ENCODE peak calls at places on chromosomes 7 and 10, in five cellular contexts. I is HepG2, S is GM12878, B is K562, X is H1. Z is an unnamed sample.

GRCh38 chr10:31157125-31157983 is 125.7 kb upstream of the ZNF438 start:
- DNase-seq in B (no peak), X (no peak), I (no peak), S (no peak), Z (no peak)

GRCh38 chr10:129390147-129390546 is 76.9 kb upstream of the MGMT start:
- DNase-seq in I (no peak), B (no peak), X (no peak), S (no peak), Z (no peak)

GRCh38 chr7:121204537-121204936 is 124.3 kb upstream of the WNT16 start:
- DNase-seq in I (no peak), X (no peak), B (no peak), S (no peak), Z (no peak)

GRCh38 chr10:70565556-70566514 is 36.7 kb downstream of the PRF1 start:
- DNase-seq in S (no peak), X (no peak), I (no peak), B (no peak), Z (no peak)

GRCh38 chr10:29471483-29471859 is 163.3 kb downstream of the SVIL start:
- DNase-seq in X (no peak), B (no peak), S (no peak), I (no peak), Z (no peak)

GRCh38 chr7:15889501-15889900 is 203.0 kb upstream of the MEOX2 start:
- DNase-seq in X (no peak), B (no peak), I (no peak), S (no peak), Z (peak)

GRCh38 chr10:110007171-110007700 is 548 bp upstream of the ADD3 start:
- DNase-seq in B (peak), I (no peak), S (no peak), X (no peak), Z (peak)

GRCh38 chr7:124796771-124797170 is 31.2 kb upstream of the GPR37 start:
- DNase-seq in I (peak), X (no peak), B (no peak), S (no peak), Z (no peak)

GRCh38 chr7:96045919-96046318 is 273.6 kb downstream of the DYNC1I1 start:
- DNase-seq in I (no peak), S (no peak), B (no peak), X (no peak), Z (no peak)

GRCh38 chr10:43296320-43296719 is 29.5 kb upstream of the RASGEF1A start:
- DNase-seq in S (no peak), I (no peak), X (no peak), B (no peak), Z (no peak)

GRCh38 chr7:39465055-39465929 is 100.9 kb upstream of the YAE1 start:
- DNase-seq in B (peak), S (peak), I (peak), X (peak), Z (peak)

GRCh38 chr7:142808802-142809583 is 38.2 kb downstream of the PRSS2 start:
- DNase-seq in S (peak), I (no peak), X (no peak), B (peak), Z (no peak)

GRCh38 chr7:107530749-107531148 is 33.0 kb downstream of the COG5 start:
- DNase-seq in I (no peak), B (no peak), X (no peak), S (no peak), Z (no peak)

GRCh38 chr7:106425017-106425719 is 140.4 kb upstream of the NAMPT start:
- DNase-seq in S (peak), B (no peak), X (no peak), I (no peak), Z (no peak)

GRCh38 chr7:149790146-149790548 is 16.8 kb upstream of the ZNF467 start:
- DNase-seq in S (no peak), B (peak), I (no peak), X (no peak), Z (peak)

GRCh38 chr10:44845672-44846071 is 65.5 kb upstream of the TMEM72 start:
- DNase-seq in B (no peak), I (no peak), X (no peak), S (no peak), Z (no peak)

GRCh38 chr10:76583711-76584161 is 1053.9 kb downstream of the KCNMA1 start:
- DNase-seq in X (no peak), I (no peak), S (no peak), B (no peak), Z (no peak)

GRCh38 chr7:107934991-107935770 is 44.2 kb downstream of the DLD start:
- DNase-seq in B (no peak), X (no peak), S (no peak), I (no peak), Z (no peak)

GRCh38 chr7:25664593-25664992 is 436.3 kb upstream of the NPVF start:
- DNase-seq in I (no peak), B (no peak), S (no peak), X (no peak), Z (no peak)

GRCh38 chr10:6200588-6201510 is 1.9 kb upstream of the PFKFB3 start:
- DNase-seq in B (no peak), S (no peak), I (peak), X (no peak), Z (peak)

GRCh38 chr7:46539892-46540483 is 618.9 kb upstream of the IGFBP3 start:
- DNase-seq in X (peak), S (no peak), B (no peak), I (no peak), Z (peak)

GRCh38 chr10:126476256-126476655 is 88.0 kb upstream of the ADAM12 start:
- DNase-seq in B (no peak), X (no peak), I (no peak), S (no peak), Z (peak)

GRCh38 chr10:30502266-30503058 is 68.5 kb downstream of the MAP3K8 start:
- DNase-seq in I (no peak), B (peak), X (no peak), S (no peak), Z (no peak)

GRCh38 chr10:28254290-28254985 is 48.4 kb downstream of the MPP7 start:
- DNase-seq in B (no peak), X (no peak), I (no peak), S (no peak), Z (no peak)

GRCh38 chr10:100826983-100827818 is 81.8 kb downstream of the PAX2 start:
- DNase-seq in S (no peak), B (peak), X (no peak), I (no peak), Z (peak)

GRCh38 chr10:60194421-60194820 is 195.3 kb downstream of the ANK3 start:
- DNase-seq in X (no peak), B (no peak), I (no peak), S (no peak), Z (no peak)

GRCh38 chr10:114758331-114758730 is 63.2 kb upstream of the FHIP2A start:
- DNase-seq in S (no peak), X (no peak), I (no peak), B (no peak), Z (no peak)

GRCh38 chr7:37683263-37684120 is at the start of gene GPR141:
- DNase-seq in X (peak), B (no peak), S (peak), I (no peak), Z (no peak)
- TF ChIP-seq ATF2 in X (no peak), B (no peak), S (peak), I (no peak), Z (no peak)

GRCh38 chr10:132929953-132930640 is 12.3 kb downstream of the CFAP46 start:
- DNase-seq in I (no peak), X (no peak), S (peak), B (no peak), Z (no peak)
- TF ChIP-seq ATF2 in I (no peak), X (no peak), S (no peak), B (no peak), Z (no peak)

DNA sequence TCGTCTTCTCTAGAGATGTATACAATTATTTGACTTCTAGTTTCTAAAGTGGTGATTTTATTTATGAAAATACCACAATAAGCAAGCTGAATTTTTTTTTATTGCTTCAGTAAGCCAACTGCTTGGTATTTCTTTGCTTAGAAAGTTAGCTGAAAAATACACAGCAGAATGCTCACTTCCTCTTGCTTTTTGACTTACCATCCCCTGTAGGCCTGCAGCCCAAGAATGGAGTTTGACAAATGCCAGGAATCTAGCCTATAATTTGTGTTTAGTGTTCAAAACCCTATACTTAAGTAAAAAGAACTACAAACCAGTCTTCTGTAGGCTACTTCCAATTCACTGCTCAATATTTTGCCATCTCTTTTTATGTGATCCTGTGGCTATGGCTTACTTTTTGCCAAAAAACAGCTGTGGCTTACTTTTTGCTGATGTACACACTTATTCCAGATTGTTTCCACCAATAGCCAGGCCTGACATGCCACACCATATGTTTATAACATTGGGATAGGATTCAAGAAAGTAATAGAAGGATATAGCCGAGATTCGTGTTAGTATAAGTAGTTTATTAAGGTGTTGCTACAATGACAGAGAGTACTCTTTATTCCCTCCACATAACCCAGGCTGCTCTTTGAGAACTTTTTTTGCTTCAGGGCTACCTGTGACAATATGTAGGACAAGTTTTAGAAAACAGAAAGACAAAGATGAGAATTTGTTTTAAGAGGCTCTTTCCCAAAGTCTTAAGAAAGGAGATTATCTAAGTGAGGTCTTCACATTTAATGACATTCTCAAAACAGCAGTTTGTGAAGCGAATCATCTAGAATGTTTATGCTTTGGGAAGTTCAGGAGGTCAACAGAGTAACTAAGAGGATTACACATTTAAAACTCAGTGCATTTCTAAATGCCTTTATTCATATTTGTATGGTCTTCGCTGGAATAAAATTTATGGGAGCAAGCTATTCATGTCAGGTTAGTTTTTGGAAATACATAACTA is 263.9 kb upstream of the FZD1 start:
- DNase-seq in S (no peak), B (no peak), I (no peak), X (no peak), Z (no peak)
- TF ChIP-seq ATF2 in S (no peak), B (no peak), I (no peak), X (no peak), Z (no peak)

DNA sequence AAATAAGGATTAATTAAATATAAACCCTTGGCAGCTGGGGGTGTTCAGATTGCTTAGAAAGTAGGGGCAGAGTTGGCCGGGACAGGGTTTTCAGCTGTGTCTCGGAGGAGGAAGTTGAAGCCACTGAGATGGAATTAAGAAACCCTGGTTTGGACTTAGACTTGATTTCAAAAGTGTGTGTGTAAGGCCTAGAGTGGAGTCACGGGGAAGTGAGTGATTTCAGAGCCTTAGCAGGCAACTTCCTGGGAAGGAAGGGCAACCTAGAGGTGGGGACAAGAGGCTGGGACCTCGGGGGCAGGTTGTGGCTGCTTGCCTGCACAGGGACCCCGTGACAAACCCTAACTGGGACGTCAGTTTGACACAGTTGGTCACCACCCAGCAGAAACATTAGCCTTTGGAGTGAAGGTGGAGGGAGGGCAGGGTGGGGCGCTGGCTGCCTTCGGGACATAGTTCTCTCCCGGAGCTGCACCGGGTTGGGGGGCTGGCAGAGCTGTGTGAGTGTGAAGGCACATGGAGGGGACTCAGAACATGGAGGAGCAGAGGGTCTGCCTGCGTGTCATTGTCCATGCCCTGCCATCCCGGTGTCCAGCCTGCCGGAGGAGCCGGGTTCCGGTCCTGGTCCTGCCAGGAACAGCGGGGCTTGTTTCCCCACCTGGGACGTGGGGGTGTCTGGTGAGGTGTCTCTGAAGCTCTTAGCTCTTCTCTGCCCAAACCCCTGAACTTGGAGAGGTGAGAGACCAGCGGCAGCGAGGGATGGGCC is 1.8 kb downstream of the BRI3 start:
- DNase-seq in B (no peak), I (no peak), S (no peak), X (no peak), Z (no peak)
- TF ChIP-seq ATF2 in B (no peak), I (no peak), S (no peak), X (no peak), Z (no peak)

DNA sequence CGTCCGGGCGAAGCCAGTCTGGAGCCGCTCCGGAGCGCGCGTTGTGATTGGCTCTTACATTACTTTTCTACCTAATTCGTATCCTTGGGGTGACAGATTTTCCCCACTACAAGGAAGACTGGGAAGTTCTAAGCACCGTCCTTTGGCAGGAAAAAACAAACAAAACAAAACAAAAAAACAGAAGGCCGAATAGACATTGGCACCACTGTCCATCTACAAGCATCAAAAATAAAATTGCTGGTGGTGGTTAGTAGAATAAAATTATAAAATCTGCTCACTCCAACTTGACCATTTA is 651 bp upstream of the SKAP2 start:
- DNase-seq in B (peak), S (no peak), X (no peak), I (no peak), Z (peak)
- TF ChIP-seq ATF2 in B (no peak), S (no peak), X (no peak), I (no peak), Z (no peak)

GRCh38 chr10:663844-664243 is 25.6 kb downstream of the DIP2C start:
- DNase-seq in B (no peak), S (no peak), I (no peak), X (no peak), Z (no peak)
- TF ChIP-seq ATF2 in B (no peak), S (no peak), I (no peak), X (no peak), Z (no peak)

GRCh38 chr7:157507987-157508386 is 171.2 kb downstream of the DNAJB6 start:
- DNase-seq in S (no peak), X (no peak), B (no peak), I (no peak), Z (no peak)
- TF ChIP-seq ATF2 in S (no peak), X (no peak), B (no peak), I (no peak), Z (no peak)

Z was measured in WTC11.